ENCODE peak calls at places on chromosomes 7 and 10, in four cellular contexts. K, O, N and W are unnamed samples.

GRCh38 chr7:131039836-131040235 is 287.8 kb upstream of the MKLN1 start:
- DNase-seq in K (no peak), N (no peak), O (no peak), W (no peak)

GRCh38 chr7:92178928-92179373 is at the start of gene LRRD1:
- DNase-seq in O (peak), K (peak), N (peak), W (peak)

GRCh38 chr10:27518261-27518660 is 14.2 kb downstream of the RAB18 start:
- DNase-seq in O (no peak), K (no peak), N (no peak), W (no peak)

GRCh38 chr10:102599565-102600327 is 44.5 kb upstream of the TRIM8 start:
- DNase-seq in N (peak), K (no peak), O (peak), W (no peak)

GRCh38 chr10:96130326-96130758 is 245 bp downstream of the ZNF518A start:
- DNase-seq in N (peak), O (peak), K (no peak), W (no peak)

GRCh38 chr7:77727936-77728701 is 31.9 kb downstream of the RSBN1L start:
- DNase-seq in N (no peak), K (no peak), O (peak), W (peak)

GRCh38 chr10:69498711-69499471 is 47.6 kb downstream of the TSPAN15 start:
- DNase-seq in O (no peak), K (no peak), N (peak), W (no peak)

GRCh38 chr10:92740762-92741161 is 51.0 kb downstream of the HHEX start:
- DNase-seq in O (no peak), N (no peak), K (no peak), W (no peak)

GRCh38 chr7:153835104-153835503 is 217.1 kb upstream of the DPP6 start:
- DNase-seq in K (no peak), O (no peak), N (no peak), W (no peak)

GRCh38 chr7:22395222-22395621 is 38.3 kb upstream of the RAPGEF5 start:
- DNase-seq in O (no peak), N (no peak), K (no peak), W (no peak)

GRCh38 chr7:117322741-117323584 is at the start of gene WNT2:
- DNase-seq in K (no peak), O (peak), N (no peak), W (no peak)

GRCh38 chr10:72503241-72503640 is 122.6 kb downstream of the MICU1 start:
- DNase-seq in O (peak), N (no peak), K (no peak), W (no peak)

GRCh38 chr10:64054392-64054791 is 533.2 kb downstream of the REEP3 start:
- DNase-seq in N (no peak), O (no peak), K (no peak), W (no peak)

GRCh38 chr10:92081641-92082040 is 158.1 kb downstream of the BTAF1 start:
- DNase-seq in O (no peak), N (no peak), K (no peak), W (no peak)

GRCh38 chr7:31788445-31788844 is 101.4 kb downstream of the PPP1R17 start:
- DNase-seq in N (no peak), O (no peak), K (no peak), W (no peak)

GRCh38 chr10:22344204-22344603 is 1.1 kb upstream of the SPAG6 start:
- DNase-seq in N (no peak), K (no peak), O (no peak), W (no peak)

GRCh38 chr7:124775422-124775821 is 9.8 kb upstream of the GPR37 start:
- DNase-seq in N (no peak), K (no peak), O (no peak), W (no peak)

GRCh38 chr10:118998183-118998582 is 31.3 kb upstream of the NANOS1 start:
- DNase-seq in K (no peak), O (no peak), N (no peak), W (no peak)

GRCh38 chr10:14571866-14572507 is 202.7 kb downstream of the FAM107B start:
- DNase-seq in K (no peak), O (peak), N (no peak), W (no peak)

GRCh38 chr7:121608785-121609184 is 212.7 kb upstream of the FAM3C start:
- DNase-seq in K (no peak), O (no peak), N (no peak), W (no peak)

DNA sequence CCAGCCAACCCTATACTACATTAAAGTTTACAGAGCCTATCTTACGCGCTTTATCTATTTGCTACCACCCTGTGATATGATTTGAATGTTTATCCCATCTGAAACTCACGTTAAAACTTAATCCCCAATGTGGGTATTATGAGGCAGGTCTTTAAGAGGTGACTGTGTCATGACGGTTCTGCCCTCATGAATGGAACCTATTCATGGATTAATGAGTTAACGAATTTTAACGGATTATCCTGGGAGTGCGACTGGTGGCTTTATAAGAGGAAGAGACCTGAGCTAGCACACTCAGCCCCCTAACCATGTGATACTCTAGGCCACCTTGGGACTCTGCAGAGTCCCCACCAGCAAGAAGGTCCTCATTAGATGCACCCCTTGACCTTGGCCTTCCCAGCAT is 37.8 kb downstream of the SRPK2 start:
- DNase-seq in K (no peak), O (no peak), N (no peak), W (no peak)
- H3K4me3 ChIP-seq in K (no peak), O (no peak), N (no peak), W (no peak)

DNA sequence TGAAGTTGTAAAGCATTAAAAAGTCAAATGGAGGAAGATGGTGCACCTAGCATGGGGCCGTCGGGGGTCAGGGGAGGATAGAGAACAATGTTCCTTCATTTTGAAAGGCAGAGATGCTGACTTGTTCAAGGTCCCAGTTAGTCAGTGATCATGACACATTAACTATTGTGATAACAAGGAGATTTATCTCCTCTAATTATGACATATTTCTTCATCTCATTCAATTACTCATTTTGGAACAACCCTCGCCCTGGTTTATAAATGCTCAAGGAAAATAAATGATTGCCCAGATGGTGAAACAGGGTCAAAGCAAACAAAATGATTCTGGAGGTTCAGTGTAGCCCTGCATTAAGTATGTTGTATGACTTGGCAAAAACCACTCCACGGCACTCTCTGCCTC is 106.2 kb downstream of the ITIH5 start:
- DNase-seq in O (no peak), K (no peak), N (no peak), W (no peak)
- TF ChIP-seq CTCF in O (no peak), K (no peak), N (no peak), W (no peak)

DNA sequence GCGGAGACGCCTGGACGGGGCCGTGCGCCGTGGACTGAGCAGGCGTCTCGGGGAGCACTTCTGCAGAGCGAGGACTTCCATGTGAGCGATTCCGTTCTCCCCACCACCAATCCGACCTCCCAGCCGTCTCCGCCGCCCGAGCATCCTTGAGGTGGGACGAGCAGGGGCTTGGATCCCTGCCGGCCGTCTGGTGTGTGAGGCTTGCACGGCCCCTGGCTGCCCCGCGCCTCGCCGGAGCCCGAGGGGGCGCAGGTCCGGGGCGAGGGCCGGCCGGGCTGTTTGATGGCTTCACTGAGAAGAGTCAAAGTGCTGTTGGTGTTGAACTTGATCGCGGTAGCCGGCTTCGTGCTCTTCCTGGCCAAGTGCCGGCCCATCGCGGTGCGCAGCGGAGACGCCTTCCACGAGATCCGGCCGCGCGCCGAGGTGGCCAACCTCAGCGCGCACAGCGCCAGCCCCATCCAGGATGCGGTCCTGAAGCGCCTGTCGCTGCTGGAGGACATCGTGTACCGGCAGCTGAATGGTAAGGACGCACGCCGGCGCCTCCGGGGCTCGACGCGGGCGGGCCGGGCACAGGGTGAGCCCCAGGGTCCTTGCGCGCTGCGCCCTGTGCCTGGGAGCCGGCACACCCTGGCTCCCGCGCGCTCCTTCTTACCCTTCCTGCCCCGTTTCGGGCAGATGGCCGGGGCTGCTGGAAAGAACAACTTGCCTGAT is 732 bp downstream of the GALNT17 start:
- DNase-seq in O (peak), N (no peak), K (no peak), W (no peak)
- H3K4me3 ChIP-seq in O (peak), N (no peak), K (no peak), W (no peak)

DNA sequence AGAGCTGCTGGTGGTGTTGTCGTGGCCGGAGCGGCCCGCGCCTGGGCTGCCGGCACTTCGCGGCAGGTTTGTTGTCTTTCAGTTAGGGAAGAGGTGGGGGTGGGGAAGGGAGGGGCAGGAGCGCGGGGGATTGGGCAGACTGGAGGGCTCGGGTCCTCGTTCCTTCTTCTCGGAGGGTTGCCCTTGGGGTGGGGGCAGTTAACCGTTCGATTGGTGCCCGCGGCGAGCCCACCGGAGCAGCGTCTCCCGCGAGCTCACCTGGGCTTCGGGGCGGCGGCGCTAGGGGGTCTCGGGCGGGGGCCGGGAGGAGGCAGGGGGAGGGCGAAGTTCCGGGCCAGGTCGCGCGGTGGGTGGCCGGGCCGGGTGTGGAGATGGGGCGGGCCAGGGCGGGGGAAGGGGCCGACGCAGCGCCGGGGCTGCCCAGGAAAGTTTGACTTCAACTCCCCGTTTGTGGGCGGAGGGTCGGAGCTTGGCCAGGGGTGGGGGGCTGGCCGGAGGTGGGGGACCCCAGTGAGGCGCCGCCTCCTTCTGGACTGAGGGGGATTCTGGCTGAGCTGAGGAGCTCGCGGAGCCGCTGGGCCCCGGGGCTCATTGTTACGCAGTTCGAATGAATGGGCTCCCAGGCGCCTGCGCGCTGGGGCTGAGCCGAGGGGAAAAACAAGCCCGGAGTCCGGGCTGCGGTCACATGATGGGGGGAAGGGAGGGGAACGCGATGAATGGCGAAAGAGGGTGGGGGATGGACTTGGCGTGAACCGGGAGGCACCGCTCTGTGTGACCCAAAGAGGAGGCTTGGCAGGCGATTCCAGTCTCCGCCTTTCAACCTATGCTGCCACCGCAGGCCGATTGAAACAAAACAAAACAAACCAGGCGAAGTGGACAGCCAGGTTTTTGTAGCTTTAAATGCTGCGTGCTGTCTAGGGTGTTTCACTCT is 582 bp downstream of the HBP1 start:
- DNase-seq in O (peak), K (peak), N (peak), W (peak)
- TF ChIP-seq CTCF in O (no peak), K (no peak), N (no peak), W (no peak)

GRCh38 chr7:139542308-139543151 is 19.0 kb downstream of the CLEC2L start:
- DNase-seq in O (no peak), K (no peak), N (no peak), W (no peak)
- H3K4me3 ChIP-seq in O (no peak), K (no peak), N (no peak), W (no peak)